ENCODE peak calls at places on chromosomes 11 and 22, in five cellular contexts. One of them, this sample, is unnamed.
A peak's percentile ranks its signal among the peaks of the same experiment; 100 is the strongest.

GRCh38 chr22:37045958-37046357 is 5.6 kb upstream of the KCTD17 start:
- DNase-seq in PC-3: peak; percentile 18
- DNase-seq in Karpas-422: peak; percentile 70
- DNase-seq in SK-N-SH: peak; percentile 64
- DNase-seq in HCT116: no peak
- DNase-seq in this sample: peak; percentile 11

GRCh38 chr11:66291303-66291705 is 390 bp upstream of the TMEM151A start:
- DNase-seq in PC-3: no peak
- DNase-seq in Karpas-422: no peak
- DNase-seq in SK-N-SH: peak; percentile 52
- DNase-seq in HCT116: no peak
- DNase-seq in this sample: no peak

GRCh38 chr11:12893787-12894672 is 115.1 kb upstream of the RASSF10 start:
- DNase-seq in PC-3: peak; percentile 67
- DNase-seq in Karpas-422: peak; percentile 88
- DNase-seq in SK-N-SH: peak; percentile 62
- DNase-seq in HCT116: peak; percentile 15
- DNase-seq in this sample: peak; percentile 56

GRCh38 chr11:128548655-128549255 is 38.6 kb downstream of the ETS1 start:
- DNase-seq in PC-3: peak; percentile 31
- DNase-seq in Karpas-422: peak; percentile 53
- DNase-seq in SK-N-SH: peak; percentile 77
- DNase-seq in HCT116: no peak
- DNase-seq in this sample: no peak

GRCh38 chr11:103108933-103109817 is at the start of gene DYNC2H1:
- DNase-seq in PC-3: peak; percentile 99
- DNase-seq in Karpas-422: peak; percentile 99
- DNase-seq in SK-N-SH: peak; percentile 90
- DNase-seq in HCT116: peak; percentile 52
- DNase-seq in this sample: peak; percentile 96

GRCh38 chr11:1476946-1477736 is 9.4 kb downstream of the MOB2 start:
- DNase-seq in PC-3: no peak
- DNase-seq in Karpas-422: no peak
- DNase-seq in SK-N-SH: no peak
- DNase-seq in HCT116: no peak
- DNase-seq in this sample: no peak

GRCh38 chr22:48305726-48306235 is 1521.9 kb downstream of the BRD1 start:
- DNase-seq in PC-3: no peak
- DNase-seq in Karpas-422: no peak
- DNase-seq in SK-N-SH: no peak
- DNase-seq in HCT116: no peak
- DNase-seq in this sample: no peak

GRCh38 chr11:128949791-128950454 is 7.3 kb upstream of the TP53AIP1 start:
- DNase-seq in PC-3: no peak
- DNase-seq in Karpas-422: no peak
- DNase-seq in SK-N-SH: no peak
- DNase-seq in HCT116: no peak
- DNase-seq in this sample: no peak

GRCh38 chr11:104783241-104783640 is 115.0 kb downstream of the CASP12 start:
- DNase-seq in PC-3: no peak
- DNase-seq in Karpas-422: no peak
- DNase-seq in SK-N-SH: no peak
- DNase-seq in HCT116: no peak
- DNase-seq in this sample: no peak

GRCh38 chr11:33893711-33894401 is 2.0 kb upstream of the LMO2 start:
- DNase-seq in PC-3: no peak
- DNase-seq in Karpas-422: no peak
- DNase-seq in SK-N-SH: no peak
- DNase-seq in HCT116: no peak
- DNase-seq in this sample: peak; percentile 76

GRCh38 chr22:35961480-35961902 is 67.1 kb downstream of the RBFOX2 start:
- DNase-seq in PC-3: no peak
- DNase-seq in Karpas-422: no peak
- DNase-seq in SK-N-SH: peak; percentile 58
- DNase-seq in HCT116: no peak
- DNase-seq in this sample: no peak

GRCh38 chr11:62546937-62547625 is 475 bp upstream of the AHNAK start:
- DNase-seq in PC-3: peak; percentile 77
- DNase-seq in Karpas-422: no peak
- DNase-seq in SK-N-SH: no peak
- DNase-seq in HCT116: no peak
- DNase-seq in this sample: no peak

GRCh38 chr11:109371444-109372176 is 50.4 kb upstream of the C11orf87 start:
- DNase-seq in PC-3: no peak
- DNase-seq in Karpas-422: no peak
- DNase-seq in SK-N-SH: peak; percentile 20
- DNase-seq in HCT116: no peak
- DNase-seq in this sample: no peak

GRCh38 chr11:71221851-71222250 is 30.5 kb downstream of the SHANK2 start:
- DNase-seq in PC-3: no peak
- DNase-seq in Karpas-422: no peak
- DNase-seq in SK-N-SH: no peak
- DNase-seq in HCT116: no peak
- DNase-seq in this sample: no peak

GRCh38 chr11:102447941-102448868 is 4.4 kb downstream of the TMEM123 start:
- DNase-seq in PC-3: no peak
- DNase-seq in Karpas-422: no peak
- DNase-seq in SK-N-SH: no peak
- DNase-seq in HCT116: no peak
- DNase-seq in this sample: no peak

GRCh38 chr22:39534591-39535301 is 2.2 kb upstream of the RPS19BP1 start:
- DNase-seq in PC-3: peak; percentile 71
- DNase-seq in Karpas-422: peak; percentile 93
- DNase-seq in SK-N-SH: peak; percentile 83
- DNase-seq in HCT116: no peak
- DNase-seq in this sample: peak; percentile 78

GRCh38 chr11:134260503-134260902 is 7.1 kb downstream of the ACAD8 start:
- DNase-seq in PC-3: no peak
- DNase-seq in Karpas-422: no peak
- DNase-seq in SK-N-SH: no peak
- DNase-seq in HCT116: no peak
- DNase-seq in this sample: no peak

GRCh38 chr11:14748093-14748492 is 104.5 kb downstream of the PDE3B start:
- DNase-seq in PC-3: no peak
- DNase-seq in Karpas-422: no peak
- DNase-seq in SK-N-SH: peak; percentile 28
- DNase-seq in HCT116: no peak
- DNase-seq in this sample: no peak

GRCh38 chr22:32957093-32957835 is 100.9 kb downstream of the SYN3 start:
- DNase-seq in PC-3: no peak
- DNase-seq in Karpas-422: no peak
- DNase-seq in SK-N-SH: peak; percentile 66
- DNase-seq in HCT116: no peak
- DNase-seq in this sample: no peak

GRCh38 chr22:29690481-29690880 is 29.3 kb upstream of the CABP7 start:
- DNase-seq in PC-3: no peak
- DNase-seq in Karpas-422: no peak
- DNase-seq in SK-N-SH: no peak
- DNase-seq in HCT116: no peak
- DNase-seq in this sample: no peak

GRCh38 chr22:40616578-40616977 is 19.9 kb downstream of the MRTFA start:
- DNase-seq in PC-3: no peak
- DNase-seq in Karpas-422: no peak
- DNase-seq in SK-N-SH: no peak
- DNase-seq in HCT116: no peak
- DNase-seq in this sample: no peak

GRCh38 chr11:10761085-10761698 is 10.1 kb downstream of the CTR9 start:
- DNase-seq in PC-3: no peak
- DNase-seq in Karpas-422: no peak
- DNase-seq in SK-N-SH: no peak
- DNase-seq in HCT116: no peak
- DNase-seq in this sample: no peak

GRCh38 chr22:33921576-33922181 is 1.4 kb upstream of the LARGE1 start:
- DNase-seq in PC-3: no peak
- DNase-seq in Karpas-422: no peak
- DNase-seq in SK-N-SH: peak; percentile 84
- DNase-seq in HCT116: no peak
- DNase-seq in this sample: peak; percentile 65

GRCh38 chr11:68842427-68843051 is 823 bp upstream of the CPT1A start:
- DNase-seq in PC-3: no peak
- DNase-seq in Karpas-422: no peak
- DNase-seq in SK-N-SH: no peak
- DNase-seq in HCT116: no peak
- DNase-seq in this sample: peak; percentile 10

GRCh38 chr11:68839054-68839865 is 2.5 kb downstream of the CPT1A start:
- DNase-seq in PC-3: peak; percentile 96
- DNase-seq in Karpas-422: peak; percentile 96
- DNase-seq in SK-N-SH: peak; percentile 98
- DNase-seq in HCT116: peak; percentile 69
- DNase-seq in this sample: peak; percentile 97

GRCh38 chr11:68841718-68842426 is at the start of gene CPT1A:
- DNase-seq in PC-3: peak; percentile 81
- DNase-seq in Karpas-422: peak; percentile 86
- DNase-seq in SK-N-SH: peak; percentile 94
- DNase-seq in HCT116: no peak
- DNase-seq in this sample: peak; percentile 81

GRCh38 chr11:68839953-68840641 is 1.6 kb downstream of the CPT1A start:
- DNase-seq in PC-3: peak; percentile 53
- DNase-seq in Karpas-422: peak; percentile 74
- DNase-seq in SK-N-SH: no peak
- DNase-seq in HCT116: no peak
- DNase-seq in this sample: peak; percentile 69

GRCh38 chr11:68840661-68841653 is 759 bp downstream of the CPT1A start:
- DNase-seq in PC-3: peak; percentile 59
- DNase-seq in Karpas-422: peak; percentile 72
- DNase-seq in SK-N-SH: peak; percentile 79
- DNase-seq in HCT116: no peak
- DNase-seq in this sample: peak; percentile 57
- H3K9ac ChIP-seq in PC-3: peak overlapping the region; percentile 78
- H3K9ac ChIP-seq in Karpas-422: peak overlapping the region; percentile 78
- H3K9ac ChIP-seq in SK-N-SH: peak overlapping the region; percentile 76
- H3K9ac ChIP-seq in HCT116: peak overlapping the region; percentile 71
- H3K9ac ChIP-seq in this sample: peak overlapping the region; percentile 39

DNA sequence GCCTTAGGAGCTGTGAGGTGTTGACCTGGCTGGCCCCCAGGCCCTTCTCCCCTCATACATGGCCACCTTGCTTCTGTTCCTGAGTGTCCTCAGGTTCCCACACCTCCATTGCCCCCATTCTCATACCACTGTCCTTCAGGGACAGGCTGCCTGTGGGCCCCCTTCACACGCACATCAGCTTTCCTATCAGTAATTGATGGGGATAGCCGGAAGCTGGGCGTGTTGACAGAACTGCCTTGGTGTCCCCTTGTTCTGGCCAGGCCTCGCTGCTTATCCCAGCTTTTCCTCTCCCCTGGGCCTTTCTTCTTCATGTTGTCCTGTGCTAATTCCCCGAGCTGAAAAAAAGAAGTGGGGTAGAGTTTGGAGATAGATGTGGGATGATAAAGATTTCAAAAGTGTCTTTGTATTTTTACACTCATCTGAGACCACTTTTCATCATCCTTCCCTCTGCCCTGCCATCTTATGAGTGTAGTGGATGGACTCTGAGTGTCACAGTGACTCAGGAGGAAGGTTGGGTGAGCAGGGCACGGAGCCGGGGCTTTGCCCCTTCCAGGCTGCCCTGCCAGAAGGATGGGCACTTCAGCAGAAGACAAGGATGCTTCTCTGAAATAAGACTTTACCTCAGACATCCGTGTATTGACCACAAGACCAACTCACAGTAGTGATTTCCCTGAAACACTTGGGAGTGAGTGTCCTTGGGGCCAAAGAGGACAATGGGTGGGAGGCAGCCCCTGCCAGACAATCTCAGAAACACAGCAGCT is 42.8 kb downstream of the MED15 start:
- DNase-seq in PC-3: no peak
- DNase-seq in Karpas-422: no peak
- DNase-seq in SK-N-SH: no peak
- DNase-seq in HCT116: no peak
- DNase-seq in this sample: no peak
- H3K4me2 ChIP-seq in PC-3: no peak overlapping the region
- H3K4me2 ChIP-seq in Karpas-422: no peak overlapping the region
- H3K4me2 ChIP-seq in SK-N-SH: peak overlapping the region; percentile 33
- H3K4me2 ChIP-seq in HCT116: no peak overlapping the region
- H3K4me2 ChIP-seq in this sample: no peak overlapping the region

GRCh38 chr11:126502982-126503381 is 147.5 kb downstream of the ST3GAL4 start:
- DNase-seq in PC-3: no peak
- DNase-seq in Karpas-422: no peak
- DNase-seq in SK-N-SH: no peak
- DNase-seq in HCT116: no peak
- DNase-seq in this sample: no peak

GRCh38 chr11:126502159-126502558 is 146.7 kb downstream of the ST3GAL4 start:
- DNase-seq in PC-3: no peak
- DNase-seq in Karpas-422: no peak
- DNase-seq in SK-N-SH: no peak
- DNase-seq in HCT116: no peak
- DNase-seq in this sample: no peak

GRCh38 chr11:126499124-126499752 is 143.8 kb downstream of the ST3GAL4 start:
- DNase-seq in PC-3: no peak
- DNase-seq in Karpas-422: no peak
- DNase-seq in SK-N-SH: no peak
- DNase-seq in HCT116: no peak
- DNase-seq in this sample: no peak

GRCh38 chr11:126501641-126502040 is 146.2 kb downstream of the ST3GAL4 start:
- DNase-seq in PC-3: no peak
- DNase-seq in Karpas-422: no peak
- DNase-seq in SK-N-SH: no peak
- DNase-seq in HCT116: no peak
- DNase-seq in this sample: no peak

DNA sequence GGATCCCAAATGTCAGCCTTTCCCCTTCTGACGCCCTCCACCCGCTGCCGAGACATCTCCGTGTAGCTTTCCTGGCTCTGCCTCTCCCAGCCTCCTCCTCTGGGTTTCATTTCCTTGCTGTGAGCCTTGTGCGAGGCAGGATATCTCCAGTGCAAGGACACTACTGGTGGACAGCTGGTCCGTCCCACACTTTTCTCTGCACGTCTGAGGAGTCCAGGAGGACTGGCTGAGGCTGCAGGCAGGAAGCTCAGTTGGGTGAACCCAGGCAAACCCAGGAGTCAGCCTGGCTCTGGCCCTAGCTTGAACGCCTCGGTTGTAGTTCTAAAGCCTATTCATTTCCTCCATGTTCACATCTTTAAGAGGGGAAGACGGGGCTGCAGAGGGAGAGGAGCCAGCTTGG is 145.5 kb downstream of the ST3GAL4 start:
- DNase-seq in PC-3: no peak
- DNase-seq in Karpas-422: no peak
- DNase-seq in SK-N-SH: no peak
- DNase-seq in HCT116: no peak
- DNase-seq in this sample: no peak
- H3K9me2 ChIP-seq in PC-3: no peaks in the 10 kb centered on the region
- H3K9me2 ChIP-seq in Karpas-422: no peaks in the 10 kb centered on the region
- H3K9me2 ChIP-seq in SK-N-SH: no peaks in the 10 kb centered on the region
- H3K9me2 ChIP-seq in HCT116: no peaks in the 10 kb centered on the region
- H3K9me2 ChIP-seq in this sample: no peaks in the 10 kb centered on the region

GRCh38 chr11:118436639-118437045 is 350 bp downstream of the KMT2A start:
- DNase-seq in PC-3: peak; percentile 15
- DNase-seq in Karpas-422: peak; percentile 59
- DNase-seq in SK-N-SH: no peak
- DNase-seq in HCT116: no peak
- DNase-seq in this sample: peak; percentile 20

GRCh38 chr11:118439656-118440055 is 3.4 kb downstream of the KMT2A start:
- DNase-seq in PC-3: no peak
- DNase-seq in Karpas-422: no peak
- DNase-seq in SK-N-SH: no peak
- DNase-seq in HCT116: no peak
- DNase-seq in this sample: no peak

GRCh38 chr11:118437046-118437735 is 899 bp downstream of the KMT2A start:
- DNase-seq in PC-3: peak; percentile 54
- DNase-seq in Karpas-422: peak; percentile 56
- DNase-seq in SK-N-SH: peak; percentile 57
- DNase-seq in HCT116: no peak
- DNase-seq in this sample: peak; percentile 12

GRCh38 chr11:118437736-118438125 is 1.4 kb downstream of the KMT2A start:
- DNase-seq in PC-3: peak; percentile 44
- DNase-seq in Karpas-422: no peak
- DNase-seq in SK-N-SH: peak; percentile 37
- DNase-seq in HCT116: no peak
- DNase-seq in this sample: no peak

GRCh38 chr11:118438314-118438931 is 2.1 kb downstream of the KMT2A start:
- DNase-seq in PC-3: peak; percentile 69
- DNase-seq in Karpas-422: peak; percentile 44
- DNase-seq in SK-N-SH: peak; percentile 53
- DNase-seq in HCT116: no peak
- DNase-seq in this sample: peak; percentile 52
- H3K9ac ChIP-seq in PC-3: peak overlapping the region; percentile 67
- H3K9ac ChIP-seq in Karpas-422: peak overlapping the region; percentile 90
- H3K9ac ChIP-seq in SK-N-SH: peak overlapping the region; percentile 80
- H3K9ac ChIP-seq in HCT116: no peak overlapping the region
- H3K9ac ChIP-seq in this sample: peak overlapping the region; percentile 36

This sample was measured in MM.1S.